ENCODE peak calls at places on chromosome 21, in four cellular contexts. R is HEK293T, O is GM04504, M is skeletal muscle cell. D is an unnamed sample.

GRCh38 chr21:24939288-24939687 is 668.0 kb downstream of the MRPL39 start:
- DNase-seq in M (no peak), O (no peak), R (no peak), D (no peak)

GRCh38 chr21:16514316-16514715 is 784.5 kb downstream of the USP25 start:
- DNase-seq in M (no peak), O (no peak), R (no peak), D (no peak)

GRCh38 chr21:36193200-36193599 is 36.6 kb downstream of the DOP1B start:
- DNase-seq in R (no peak), O (no peak), M (no peak), D (no peak)

GRCh38 chr21:41956926-41957729 is 3.3 kb upstream of the C2CD2 start:
- DNase-seq in R (no peak), M (peak; percentile 78), O (peak; percentile 64), D (no peak)

GRCh38 chr21:42599486-42599885 is 53.9 kb upstream of the PDE9A start:
- DNase-seq in R (no peak), O (no peak), M (no peak), D (no peak)

GRCh38 chr21:37974081-37974480 is 57.8 kb upstream of the KCNJ6 start:
- DNase-seq in R (no peak), O (no peak), M (peak; percentile 11), D (no peak)

GRCh38 chr21:34268493-34268892 is 95.3 kb upstream of the KCNE2 start:
- DNase-seq in O (no peak), R (no peak), M (no peak), D (no peak)

GRCh38 chr21:33684923-33685560 is 42.7 kb downstream of the ITSN1 start:
- DNase-seq in O (no peak), M (no peak), R (no peak), D (no peak)

GRCh38 chr21:45460011-45460565 is 55.1 kb downstream of the COL18A1 start:
- DNase-seq in R (no peak), M (no peak), O (no peak), D (no peak)

GRCh38 chr21:46454634-46455390 is 3.9 kb upstream of the DIP2A start:
- DNase-seq in M (no peak), R (no peak), O (no peak), D (no peak)

GRCh38 chr21:38355353-38355752 is 98.6 kb downstream of the KCNJ15 start:
- DNase-seq in M (no peak), O (no peak), R (no peak), D (no peak)

GRCh38 chr21:19123525-19123924 is 719.9 kb upstream of the TMPRSS15 start:
- DNase-seq in R (no peak), M (no peak), O (no peak), D (no peak)

GRCh38 chr21:41510500-41510899 is 2.5 kb upstream of the TMPRSS2 start:
- DNase-seq in R (no peak), M (no peak), O (no peak), D (no peak)

GRCh38 chr21:40335689-40336088 is 468.5 kb downstream of the PCP4 start:
- DNase-seq in M (no peak), R (no peak), O (no peak), D (peak; percentile 14)

GRCh38 chr21:45695086-45695485 is 51.6 kb downstream of the PCBP3 start:
- DNase-seq in M (no peak), R (no peak), O (no peak), D (peak; percentile 28)

GRCh38 chr21:23016617-23017016 is 2018.4 kb downstream of the NCAM2 start:
- DNase-seq in O (no peak), R (peak; percentile 23), M (no peak), D (peak; percentile 6)

GRCh38 chr21:45236481-45236880 is 51.2 kb downstream of the POFUT2 start:
- DNase-seq in M (no peak), R (no peak), O (no peak), D (no peak)

GRCh38 chr21:41369915-41370839 is 8.3 kb downstream of the MX2 start:
- DNase-seq in M (no peak), R (no peak), O (no peak), D (peak; percentile 52)

GRCh38 chr21:29149771-29150425 is 19.5 kb downstream of the MAP3K7CL start:
- DNase-seq in O (no peak), M (no peak), R (no peak), D (no peak)

GRCh38 chr21:43733060-43733459 is 14.1 kb downstream of the PDXK start:
- DNase-seq in M (no peak), O (no peak), R (no peak), D (no peak)

GRCh38 chr21:39575778-39576177 is 37.0 kb upstream of the B3GALT5 start:
- DNase-seq in M (no peak), R (no peak), O (no peak), D (no peak)

GRCh38 chr21:45931397-45931969 is 50.1 kb upstream of the COL6A1 start:
- DNase-seq in M (no peak), R (no peak), O (no peak), D (no peak)

GRCh38 chr21:21373969-21374368 is 375.8 kb downstream of the NCAM2 start:
- DNase-seq in M (no peak), O (no peak), R (no peak), D (no peak)

GRCh38 chr21:41653944-41654625 is 112.8 kb downstream of the RIPK4 start:
- DNase-seq in M (no peak), O (no peak), R (no peak), D (no peak)

GRCh38 chr21:26982767-26983166 is 15.9 kb upstream of the ADAMTS5 start:
- DNase-seq in R (no peak), O (no peak), M (peak; percentile 33), D (peak; percentile 18)

GRCh38 chr21:45859041-45859761 is 122.4 kb upstream of the COL6A1 start:
- DNase-seq in O (no peak), M (no peak), R (no peak), D (no peak)